ENCODE peak calls at places on chromosomes 11 and 22, in seven cellular contexts. X, G, H, Z, N, A and C are unnamed samples.
A peak's percentile ranks its signal among the peaks of the same experiment; 100 is the strongest.

GRCh38 chr22:17086750-17087149 is 1.9 kb downstream of the IL17RA start:
- DNase-seq in X (peak; percentile 81), G (no peak), H (no peak), Z (no peak), N (no peak), A (no peak), C (no peak)

GRCh38 chr11:128069665-128070064 is 517.7 kb downstream of the ETS1 start:
- DNase-seq in X (no peak), G (no peak), H (no peak), Z (no peak), N (no peak), A (no peak), C (no peak)

GRCh38 chr11:10612217-10612862 is 43.9 kb upstream of the LYVE1 start:
- DNase-seq in X (no peak), G (no peak), H (no peak), Z (no peak), N (no peak), A (no peak), C (no peak)

GRCh38 chr11:71539017-71539416 is 1.2 kb downstream of the KRTAP5-8 start:
- DNase-seq in X (no peak), G (no peak), H (no peak), Z (no peak), N (no peak), A (no peak), C (no peak)

GRCh38 chr11:2268911-2269600 is 1.3 kb downstream of the ASCL2 start:
- DNase-seq in X (peak; percentile 91), G (peak; percentile 85), H (peak; percentile 91), Z (peak; percentile 48), N (peak; percentile 76), A (no peak), C (peak; percentile 43)

GRCh38 chr22:50183141-50183971 is 2.4 kb upstream of the TRABD start:
- DNase-seq in X (peak; percentile 80), G (no peak), H (no peak), Z (no peak), N (no peak), A (no peak), C (no peak)

GRCh38 chr11:86380295-86380694 is 5.6 kb downstream of the CCDC81 start:
- DNase-seq in X (no peak), G (no peak), H (no peak), Z (no peak), N (no peak), A (no peak), C (no peak)

GRCh38 chr11:12489246-12489772 is 111.9 kb downstream of the PARVA start:
- DNase-seq in X (no peak), G (no peak), H (no peak), Z (no peak), N (no peak), A (no peak), C (no peak)

GRCh38 chr11:29214833-29215232 is 802.0 kb downstream of the KCNA4 start:
- DNase-seq in X (no peak), G (no peak), H (no peak), Z (no peak), N (no peak), A (no peak), C (no peak)

GRCh38 chr11:61337706-61338268 is 4.8 kb downstream of the TKFC start:
- DNase-seq in X (no peak), G (no peak), H (no peak), Z (no peak), N (no peak), A (no peak), C (no peak)

GRCh38 chr11:46363455-46363920 is 16.2 kb downstream of the DGKZ start:
- DNase-seq in X (peak; percentile 79), G (no peak), H (no peak), Z (no peak), N (no peak), A (peak; percentile 61), C (peak; percentile 75)

GRCh38 chr22:44924724-44925123 is 85.1 kb downstream of the PHF21B start:
- DNase-seq in X (no peak), G (no peak), H (no peak), Z (no peak), N (no peak), A (no peak), C (no peak)

GRCh38 chr22:41968601-41969000 is 642 bp upstream of the SEPTIN3 start:
- DNase-seq in X (no peak), G (no peak), H (no peak), Z (peak; percentile 37), N (no peak), A (no peak), C (no peak)

GRCh38 chr22:46195487-46196165 is 45.3 kb downstream of the PPARA start:
- DNase-seq in X (no peak), G (no peak), H (no peak), Z (peak; percentile 89), N (no peak), A (no peak), C (no peak)

GRCh38 chr22:27526851-27527250 is 274.7 kb downstream of the MN1 start:
- DNase-seq in X (no peak), G (no peak), H (no peak), Z (no peak), N (no peak), A (no peak), C (no peak)

DNA sequence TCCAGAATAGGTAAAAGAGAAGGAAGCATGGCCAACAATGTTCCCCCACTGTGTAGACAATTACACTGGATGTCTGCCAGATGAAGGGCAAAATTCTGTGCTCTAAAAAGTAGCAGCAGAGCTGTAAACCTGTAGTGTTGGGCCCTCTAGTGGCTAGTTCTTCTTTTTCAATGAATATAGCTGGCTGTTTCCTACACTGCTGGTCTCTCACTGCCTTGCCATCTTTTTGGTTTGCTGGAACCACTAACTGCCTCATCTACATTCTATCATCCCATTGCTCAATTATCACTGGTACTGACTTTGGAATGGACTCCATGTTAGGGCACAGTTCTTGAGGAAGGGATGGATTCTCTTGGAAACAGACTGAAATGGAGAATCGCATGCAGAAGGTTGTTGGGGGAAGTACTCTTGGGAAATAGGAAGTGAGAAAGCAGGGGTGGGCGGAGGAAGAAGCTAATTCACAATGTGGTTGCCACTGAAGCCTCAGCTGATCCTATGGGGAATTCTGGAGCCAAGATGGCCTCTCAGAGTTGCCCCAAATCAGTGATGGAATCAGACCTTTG is 17.9 kb downstream of the KCNE3 start:
- DNase-seq in X (no peak), G (peak; percentile 50), H (no peak), Z (peak; percentile 39), N (peak; percentile 89), A (peak; percentile 65), C (no peak)
- TF ChIP-seq POLR2AphosphoS5 in X (no peak), G (no peak), H (no peak), Z (no peak), N (no peak), A (no peak), C (no peak)

GRCh38 chr11:725624-726202 is 19.7 kb downstream of the EPS8L2 start:
- DNase-seq in X (peak; percentile 81), G (peak; percentile 67), H (no peak), Z (no peak), N (peak; percentile 63), A (no peak), C (no peak)
- H3K4me3 ChIP-seq in X (peak overlapping the region; percentile 32), G (peak overlapping the region; percentile 34), H (peak overlapping the region; percentile 40), Z (peak overlapping the region; percentile 39), N (peak overlapping the region; percentile 65), A (no peak overlapping the region), C (peak overlapping the region; percentile 48)

DNA sequence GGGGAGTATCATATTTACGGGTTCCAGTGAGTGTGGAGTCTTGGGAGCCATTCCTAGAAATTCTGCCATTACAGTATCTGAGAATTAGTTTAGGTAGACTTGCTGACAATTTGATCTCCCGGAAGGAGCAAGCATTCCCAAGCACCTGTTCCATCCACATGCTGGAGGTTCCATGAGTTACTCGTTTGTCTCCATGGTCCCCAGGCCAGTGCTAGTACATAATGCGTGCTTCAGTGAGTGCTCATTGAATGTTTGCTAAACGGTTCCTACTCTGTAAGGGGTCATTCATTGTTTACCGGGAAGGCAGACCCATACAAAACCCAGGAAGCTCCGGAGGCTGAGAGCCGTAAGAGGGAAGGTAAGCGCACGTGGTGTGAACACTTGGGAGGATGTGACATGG is 27.4 kb upstream of the MYOD1 start:
- DNase-seq in X (no peak), G (no peak), H (no peak), Z (no peak), N (no peak), A (no peak), C (no peak)
- H3K27me3 ChIP-seq in X (peaks cover 41% of the 10 kb centered on the region), G (peaks cover 61% of the 10 kb centered on the region), H (no peaks in the 10 kb centered on the region), Z (peaks cover 54% of the 10 kb centered on the region), N (peaks cover 46% of the 10 kb centered on the region), A (peaks cover 8% of the 10 kb centered on the region), C (peaks cover 35% of the 10 kb centered on the region)

DNA sequence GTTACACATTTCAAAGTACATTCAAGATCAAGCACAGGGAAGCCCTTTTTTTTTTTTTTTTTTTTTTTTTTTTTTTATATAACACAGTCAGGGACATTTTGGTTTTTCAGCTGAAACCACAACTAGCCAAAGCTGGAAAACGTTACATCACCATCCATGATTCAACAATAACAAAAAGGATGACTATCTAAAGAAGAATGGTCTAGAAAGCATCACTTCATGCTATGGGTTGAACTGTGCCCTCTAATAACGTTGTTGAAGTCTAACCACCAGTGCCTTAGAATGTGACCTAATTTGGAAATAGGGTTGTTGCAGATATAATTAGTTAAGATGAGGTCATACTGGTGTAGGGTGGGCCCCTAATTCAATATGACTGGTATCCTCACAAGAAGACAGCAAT is 46.6 kb downstream of the MTMR2 start:
- DNase-seq in X (no peak), G (no peak), H (no peak), Z (no peak), N (no peak), A (no peak), C (no peak)
- TF ChIP-seq POLR2AphosphoS5 in X (no peak), G (no peak), H (no peak), Z (no peak), N (no peak), A (no peak), C (no peak)

GRCh38 chr22:37431811-37432707 is 4.8 kb upstream of the ELFN2 start:
- DNase-seq in X (no peak), G (no peak), H (no peak), Z (no peak), N (no peak), A (no peak), C (no peak)
- H3K4me3 ChIP-seq in X (no peak overlapping the region), G (no peak overlapping the region), H (no peak overlapping the region), Z (no peak overlapping the region), N (no peak overlapping the region), A (no peak overlapping the region), C (no peak overlapping the region)

DNA sequence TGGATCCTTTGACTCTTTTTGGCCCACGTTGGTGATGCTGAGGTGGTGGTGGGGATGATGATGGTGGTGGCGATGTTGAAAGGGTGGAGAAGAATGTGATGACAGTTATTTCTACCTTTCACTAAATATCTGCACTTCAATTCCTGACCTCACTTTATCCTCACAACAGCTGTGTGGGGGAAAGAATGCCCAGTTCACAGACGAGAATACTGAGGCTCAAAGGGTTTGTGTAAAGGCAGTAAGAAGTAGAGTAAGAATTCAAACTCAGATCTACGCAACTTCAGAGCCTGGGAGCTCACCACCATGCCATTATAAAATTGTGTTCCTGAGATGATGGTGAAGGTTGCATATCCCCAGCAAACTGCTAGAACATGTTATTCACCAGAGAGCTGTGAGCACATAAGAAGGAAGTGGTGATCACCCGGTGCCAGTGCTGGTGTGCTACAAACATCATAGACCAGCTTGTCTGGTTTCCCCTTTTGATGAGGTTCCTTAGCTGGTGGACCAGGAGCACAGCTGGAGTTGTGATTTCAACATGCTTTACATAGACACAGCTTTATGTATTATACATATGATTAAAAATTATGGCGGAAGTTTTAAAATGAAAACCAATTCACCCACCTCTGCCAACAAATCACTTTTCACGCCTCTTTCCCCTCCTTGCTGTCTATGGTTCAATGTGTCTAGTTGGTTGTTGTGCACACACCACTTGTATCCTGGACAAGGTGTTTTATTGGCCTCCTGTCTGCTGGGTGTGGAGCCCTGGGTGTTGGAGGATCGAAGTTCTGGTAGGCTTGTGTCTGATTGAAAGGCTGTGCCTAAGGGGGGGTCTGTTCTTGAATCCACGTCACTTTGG is 6.2 kb downstream of the ST14 start:
- DNase-seq in X (no peak), G (no peak), H (no peak), Z (peak; percentile 56), N (no peak), A (no peak), C (no peak)
- H3K27me3 ChIP-seq in X (peaks cover 14% of the 10 kb centered on the region), G (peaks cover 65% of the 10 kb centered on the region), H (no peaks in the 10 kb centered on the region), Z (no peaks in the 10 kb centered on the region), N (peaks cover 40% of the 10 kb centered on the region), A (peaks cover 4% of the 10 kb centered on the region), C (no peaks in the 10 kb centered on the region)